ENCODE peak calls at places on chromosomes 12 and 14, in ten cellular contexts. One of them, this sample, is unnamed.

GRCh38 chr12:132614861-132615578 is 3.6 kb upstream of the P2RX2 start:
- DNase-seq in CD4-positive, CD25-positive, alpha-beta regulatory T cell: peak
- DNase-seq in uterus: peak
- DNase-seq in Panc1: peak
- DNase-seq in CD8-positive, alpha-beta memory T cell: peak
- DNase-seq in lung: peak
- DNase-seq in HCT116: peak
- DNase-seq in naive thymus-derived CD4-positive, alpha-beta T cell: peak
- DNase-seq in Karpas-422: peak
- DNase-seq in tibial nerve: peak
- DNase-seq in this sample: peak

GRCh38 chr14:104784846-104785707 is 10.5 kb downstream of the AKT1 start:
- DNase-seq in CD4-positive, CD25-positive, alpha-beta regulatory T cell: no peak
- DNase-seq in uterus: no peak
- DNase-seq in Panc1: no peak
- DNase-seq in CD8-positive, alpha-beta memory T cell: no peak
- DNase-seq in lung: peak
- DNase-seq in HCT116: no peak
- DNase-seq in naive thymus-derived CD4-positive, alpha-beta T cell: no peak
- DNase-seq in Karpas-422: no peak
- DNase-seq in tibial nerve: no peak
- DNase-seq in this sample: no peak

GRCh38 chr12:14256139-14256538 is 109.3 kb upstream of the ATF7IP start:
- DNase-seq in CD4-positive, CD25-positive, alpha-beta regulatory T cell: peak
- DNase-seq in uterus: no peak
- DNase-seq in Panc1: no peak
- DNase-seq in CD8-positive, alpha-beta memory T cell: peak
- DNase-seq in lung: no peak
- DNase-seq in HCT116: no peak
- DNase-seq in naive thymus-derived CD4-positive, alpha-beta T cell: peak
- DNase-seq in Karpas-422: no peak
- DNase-seq in tibial nerve: no peak
- DNase-seq in this sample: no peak

GRCh38 chr12:64746663-64747062 is 12.5 kb downstream of the GNS start:
- DNase-seq in CD4-positive, CD25-positive, alpha-beta regulatory T cell: no peak
- DNase-seq in uterus: no peak
- DNase-seq in Panc1: no peak
- DNase-seq in CD8-positive, alpha-beta memory T cell: no peak
- DNase-seq in lung: no peak
- DNase-seq in HCT116: no peak
- DNase-seq in naive thymus-derived CD4-positive, alpha-beta T cell: no peak
- DNase-seq in Karpas-422: no peak
- DNase-seq in tibial nerve: no peak
- DNase-seq in this sample: no peak

GRCh38 chr12:3049596-3050314 is 27.4 kb upstream of the TSPAN9 start:
- DNase-seq in CD4-positive, CD25-positive, alpha-beta regulatory T cell: no peak
- DNase-seq in uterus: no peak
- DNase-seq in Panc1: no peak
- DNase-seq in CD8-positive, alpha-beta memory T cell: no peak
- DNase-seq in lung: no peak
- DNase-seq in HCT116: no peak
- DNase-seq in naive thymus-derived CD4-positive, alpha-beta T cell: no peak
- DNase-seq in Karpas-422: peak
- DNase-seq in tibial nerve: no peak
- DNase-seq in this sample: no peak

GRCh38 chr14:69648480-69649414 is 37.4 kb downstream of the SUSD6 start:
- DNase-seq in CD4-positive, CD25-positive, alpha-beta regulatory T cell: no peak
- DNase-seq in uterus: no peak
- DNase-seq in Panc1: peak
- DNase-seq in CD8-positive, alpha-beta memory T cell: no peak
- DNase-seq in lung: no peak
- DNase-seq in HCT116: no peak
- DNase-seq in naive thymus-derived CD4-positive, alpha-beta T cell: no peak
- DNase-seq in Karpas-422: peak
- DNase-seq in tibial nerve: no peak
- DNase-seq in this sample: no peak

GRCh38 chr12:4817813-4818212 is 91.9 kb upstream of the KCNA1 start:
- DNase-seq in CD4-positive, CD25-positive, alpha-beta regulatory T cell: no peak
- DNase-seq in uterus: no peak
- DNase-seq in Panc1: no peak
- DNase-seq in CD8-positive, alpha-beta memory T cell: no peak
- DNase-seq in lung: no peak
- DNase-seq in HCT116: no peak
- DNase-seq in naive thymus-derived CD4-positive, alpha-beta T cell: no peak
- DNase-seq in Karpas-422: no peak
- DNase-seq in tibial nerve: no peak
- DNase-seq in this sample: no peak

GRCh38 chr14:105602243-105602750 is 75.9 kb downstream of the TMEM121 start:
- DNase-seq in CD4-positive, CD25-positive, alpha-beta regulatory T cell: no peak
- DNase-seq in uterus: no peak
- DNase-seq in Panc1: no peak
- DNase-seq in CD8-positive, alpha-beta memory T cell: no peak
- DNase-seq in lung: no peak
- DNase-seq in HCT116: no peak
- DNase-seq in naive thymus-derived CD4-positive, alpha-beta T cell: no peak
- DNase-seq in Karpas-422: peak
- DNase-seq in tibial nerve: no peak
- DNase-seq in this sample: no peak

GRCh38 chr12:106358410-106359241 is 1.1 kb downstream of the POLR3B start:
- DNase-seq in CD4-positive, CD25-positive, alpha-beta regulatory T cell: no peak
- DNase-seq in uterus: no peak
- DNase-seq in Panc1: no peak
- DNase-seq in CD8-positive, alpha-beta memory T cell: no peak
- DNase-seq in lung: peak
- DNase-seq in HCT116: no peak
- DNase-seq in naive thymus-derived CD4-positive, alpha-beta T cell: no peak
- DNase-seq in Karpas-422: no peak
- DNase-seq in tibial nerve: no peak
- DNase-seq in this sample: no peak

GRCh38 chr14:100644784-100645183 is 57.6 kb upstream of the BEGAIN start:
- DNase-seq in CD4-positive, CD25-positive, alpha-beta regulatory T cell: no peak
- DNase-seq in uterus: no peak
- DNase-seq in Panc1: no peak
- DNase-seq in CD8-positive, alpha-beta memory T cell: no peak
- DNase-seq in lung: no peak
- DNase-seq in HCT116: no peak
- DNase-seq in naive thymus-derived CD4-positive, alpha-beta T cell: no peak
- DNase-seq in Karpas-422: no peak
- DNase-seq in tibial nerve: no peak
- DNase-seq in this sample: no peak

DNA sequence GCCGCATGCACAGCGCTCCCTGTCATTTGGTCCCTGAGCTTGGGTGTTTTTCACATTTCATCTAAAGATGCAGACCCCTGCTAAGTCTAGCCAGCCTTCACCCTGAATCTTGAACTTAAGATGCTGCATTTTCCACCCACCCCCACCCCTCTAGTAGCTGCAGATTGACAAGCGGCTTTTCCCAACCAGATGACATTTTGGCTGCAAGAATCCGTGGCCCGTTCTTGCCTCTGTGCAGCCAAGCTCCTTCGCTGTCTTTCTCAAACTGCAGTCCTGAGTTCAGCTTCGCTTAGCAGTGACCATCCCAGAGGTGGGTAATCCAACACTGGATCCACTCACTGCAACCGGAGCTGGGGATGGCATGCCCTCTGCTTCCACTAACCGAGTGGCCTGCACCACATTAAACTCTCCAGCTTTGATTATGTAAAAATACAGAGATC is 757 bp upstream of the NFYB start:
- DNase-seq in CD4-positive, CD25-positive, alpha-beta regulatory T cell: no peak
- DNase-seq in uterus: peak
- DNase-seq in Panc1: no peak
- DNase-seq in CD8-positive, alpha-beta memory T cell: no peak
- DNase-seq in lung: peak
- DNase-seq in HCT116: no peak
- DNase-seq in naive thymus-derived CD4-positive, alpha-beta T cell: no peak
- DNase-seq in Karpas-422: no peak
- DNase-seq in tibial nerve: no peak
- DNase-seq in this sample: no peak
- H3K27ac ChIP-seq in CD4-positive, CD25-positive, alpha-beta regulatory T cell: no peak
- H3K27ac ChIP-seq in uterus: peak
- H3K27ac ChIP-seq in Panc1: peak
- H3K27ac ChIP-seq in CD8-positive, alpha-beta memory T cell: peak
- H3K27ac ChIP-seq in lung: peak
- H3K27ac ChIP-seq in HCT116: peak
- H3K27ac ChIP-seq in naive thymus-derived CD4-positive, alpha-beta T cell: peak
- H3K27ac ChIP-seq in Karpas-422: no peak
- H3K27ac ChIP-seq in tibial nerve: peak
- H3K27ac ChIP-seq in this sample: peak

DNA sequence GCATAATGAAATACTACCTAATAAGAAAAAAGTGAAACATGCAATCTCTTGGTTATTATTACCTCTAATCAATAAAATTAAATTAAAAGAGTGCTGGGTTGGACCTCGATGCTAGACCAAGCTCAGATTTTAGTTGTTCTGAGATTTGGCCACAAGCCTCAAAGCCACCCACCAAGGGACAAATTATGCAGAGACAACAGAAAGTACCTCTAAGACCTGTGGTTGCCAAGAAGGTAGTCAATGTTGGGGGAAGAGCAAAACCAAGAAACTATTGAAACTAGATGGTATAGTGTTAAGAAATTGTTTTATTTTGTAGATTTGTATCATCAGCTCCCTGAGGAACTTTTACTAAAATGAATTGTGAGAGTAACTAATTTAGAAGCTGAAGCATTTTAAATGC is 43.8 kb upstream of the ARID2 start:
- DNase-seq in CD4-positive, CD25-positive, alpha-beta regulatory T cell: no peak
- DNase-seq in uterus: no peak
- DNase-seq in Panc1: no peak
- DNase-seq in CD8-positive, alpha-beta memory T cell: no peak
- DNase-seq in lung: no peak
- DNase-seq in HCT116: no peak
- DNase-seq in naive thymus-derived CD4-positive, alpha-beta T cell: no peak
- DNase-seq in Karpas-422: no peak
- DNase-seq in tibial nerve: no peak
- DNase-seq in this sample: no peak
- H3K27ac ChIP-seq in CD4-positive, CD25-positive, alpha-beta regulatory T cell: no peak
- H3K27ac ChIP-seq in uterus: no peak
- H3K27ac ChIP-seq in Panc1: no peak
- H3K27ac ChIP-seq in CD8-positive, alpha-beta memory T cell: no peak
- H3K27ac ChIP-seq in lung: no peak
- H3K27ac ChIP-seq in HCT116: no peak
- H3K27ac ChIP-seq in naive thymus-derived CD4-positive, alpha-beta T cell: no peak
- H3K27ac ChIP-seq in Karpas-422: no peak
- H3K27ac ChIP-seq in tibial nerve: no peak
- H3K27ac ChIP-seq in this sample: no peak

GRCh38 chr12:104258476-104259067 is 43.0 kb downstream of the TXNRD1 start:
- DNase-seq in CD4-positive, CD25-positive, alpha-beta regulatory T cell: no peak
- DNase-seq in uterus: no peak
- DNase-seq in Panc1: no peak
- DNase-seq in CD8-positive, alpha-beta memory T cell: no peak
- DNase-seq in lung: no peak
- DNase-seq in HCT116: no peak
- DNase-seq in naive thymus-derived CD4-positive, alpha-beta T cell: no peak
- DNase-seq in Karpas-422: no peak
- DNase-seq in tibial nerve: no peak
- DNase-seq in this sample: no peak
- H3K27ac ChIP-seq in CD4-positive, CD25-positive, alpha-beta regulatory T cell: no peak
- H3K27ac ChIP-seq in uterus: no peak
- H3K27ac ChIP-seq in Panc1: peak
- H3K27ac ChIP-seq in CD8-positive, alpha-beta memory T cell: no peak
- H3K27ac ChIP-seq in lung: no peak
- H3K27ac ChIP-seq in HCT116: no peak
- H3K27ac ChIP-seq in naive thymus-derived CD4-positive, alpha-beta T cell: no peak
- H3K27ac ChIP-seq in Karpas-422: no peak
- H3K27ac ChIP-seq in tibial nerve: no peak
- H3K27ac ChIP-seq in this sample: no peak

GRCh38 chr14:21068521-21069387 is 1.4 kb upstream of the ARHGEF40 start:
- DNase-seq in CD4-positive, CD25-positive, alpha-beta regulatory T cell: peak
- DNase-seq in uterus: peak
- DNase-seq in Panc1: no peak
- DNase-seq in CD8-positive, alpha-beta memory T cell: peak
- DNase-seq in lung: peak
- DNase-seq in HCT116: peak
- DNase-seq in naive thymus-derived CD4-positive, alpha-beta T cell: peak
- DNase-seq in Karpas-422: peak
- DNase-seq in tibial nerve: no peak
- DNase-seq in this sample: peak
- H3K27ac ChIP-seq in CD4-positive, CD25-positive, alpha-beta regulatory T cell: no peak
- H3K27ac ChIP-seq in uterus: peak
- H3K27ac ChIP-seq in Panc1: no peak
- H3K27ac ChIP-seq in CD8-positive, alpha-beta memory T cell: no peak
- H3K27ac ChIP-seq in lung: no peak
- H3K27ac ChIP-seq in HCT116: no peak
- H3K27ac ChIP-seq in naive thymus-derived CD4-positive, alpha-beta T cell: no peak
- H3K27ac ChIP-seq in Karpas-422: no peak
- H3K27ac ChIP-seq in tibial nerve: peak
- H3K27ac ChIP-seq in this sample: peak

GRCh38 chr14:98958048-98959031 is 313.7 kb downstream of the BCL11B start:
- DNase-seq in CD4-positive, CD25-positive, alpha-beta regulatory T cell: no peak
- DNase-seq in uterus: no peak
- DNase-seq in Panc1: no peak
- DNase-seq in CD8-positive, alpha-beta memory T cell: no peak
- DNase-seq in lung: no peak
- DNase-seq in HCT116: no peak
- DNase-seq in naive thymus-derived CD4-positive, alpha-beta T cell: no peak
- DNase-seq in Karpas-422: no peak
- DNase-seq in tibial nerve: no peak
- DNase-seq in this sample: no peak

GRCh38 chr14:98956616-98957015 is 315.4 kb downstream of the BCL11B start:
- DNase-seq in CD4-positive, CD25-positive, alpha-beta regulatory T cell: no peak
- DNase-seq in uterus: no peak
- DNase-seq in Panc1: no peak
- DNase-seq in CD8-positive, alpha-beta memory T cell: no peak
- DNase-seq in lung: no peak
- DNase-seq in HCT116: no peak
- DNase-seq in naive thymus-derived CD4-positive, alpha-beta T cell: no peak
- DNase-seq in Karpas-422: no peak
- DNase-seq in tibial nerve: no peak
- DNase-seq in this sample: no peak

GRCh38 chr14:98956181-98956580 is 315.8 kb downstream of the BCL11B start:
- DNase-seq in CD4-positive, CD25-positive, alpha-beta regulatory T cell: no peak
- DNase-seq in uterus: no peak
- DNase-seq in Panc1: no peak
- DNase-seq in CD8-positive, alpha-beta memory T cell: no peak
- DNase-seq in lung: no peak
- DNase-seq in HCT116: no peak
- DNase-seq in naive thymus-derived CD4-positive, alpha-beta T cell: no peak
- DNase-seq in Karpas-422: no peak
- DNase-seq in tibial nerve: no peak
- DNase-seq in this sample: no peak

GRCh38 chr14:98955741-98956070 is 316.3 kb downstream of the BCL11B start:
- DNase-seq in CD4-positive, CD25-positive, alpha-beta regulatory T cell: no peak
- DNase-seq in uterus: no peak
- DNase-seq in Panc1: no peak
- DNase-seq in CD8-positive, alpha-beta memory T cell: no peak
- DNase-seq in lung: no peak
- DNase-seq in HCT116: no peak
- DNase-seq in naive thymus-derived CD4-positive, alpha-beta T cell: no peak
- DNase-seq in Karpas-422: no peak
- DNase-seq in tibial nerve: no peak
- DNase-seq in this sample: no peak

GRCh38 chr14:98957211-98958047 is 314.6 kb downstream of the BCL11B start:
- DNase-seq in CD4-positive, CD25-positive, alpha-beta regulatory T cell: no peak
- DNase-seq in uterus: peak
- DNase-seq in Panc1: no peak
- DNase-seq in CD8-positive, alpha-beta memory T cell: no peak
- DNase-seq in lung: peak
- DNase-seq in HCT116: no peak
- DNase-seq in naive thymus-derived CD4-positive, alpha-beta T cell: no peak
- DNase-seq in Karpas-422: no peak
- DNase-seq in tibial nerve: peak
- DNase-seq in this sample: no peak
- H3K27ac ChIP-seq in CD4-positive, CD25-positive, alpha-beta regulatory T cell: no peak
- H3K27ac ChIP-seq in uterus: no peak
- H3K27ac ChIP-seq in Panc1: no peak
- H3K27ac ChIP-seq in CD8-positive, alpha-beta memory T cell: no peak
- H3K27ac ChIP-seq in lung: no peak
- H3K27ac ChIP-seq in HCT116: no peak
- H3K27ac ChIP-seq in naive thymus-derived CD4-positive, alpha-beta T cell: no peak
- H3K27ac ChIP-seq in Karpas-422: no peak
- H3K27ac ChIP-seq in tibial nerve: peak
- H3K27ac ChIP-seq in this sample: no peak